ENCODE peak calls at places on chromosomes 11 and 22, in four cellular contexts. E is neural progenitor cell, L is WERI-Rb-1, T is transverse colon. A is an unnamed sample.
A peak's percentile ranks its signal among the peaks of the same experiment; 100 is the strongest.

GRCh38 chr11:72781313-72782080 is 12.3 kb downstream of the STARD10 start:
- DNase-seq in T (peak; percentile 64), L (peak; percentile 52), E (peak; percentile 70), A (peak; percentile 43)

GRCh38 chr22:30424471-30425326 is 869 bp upstream of the MTFP1 start:
- DNase-seq in E (peak; percentile 57), T (peak; percentile 23), L (peak; percentile 79), A (peak; percentile 56)

GRCh38 chr11:78365381-78365792 is 52.2 kb downstream of the GAB2 start:
- DNase-seq in E (peak; percentile 94), L (no peak), T (no peak), A (no peak)

GRCh38 chr11:64713781-64714363 is 9.1 kb downstream of the NRXN2 start:
- DNase-seq in T (no peak), E (peak; percentile 69), L (no peak), A (no peak)

GRCh38 chr22:36201630-36202312 is at the start of gene APOL4:
- DNase-seq in E (no peak), T (peak; percentile 66), L (no peak), A (no peak)

GRCh38 chr11:74683279-74683871 is 47.9 kb downstream of the CHRDL2 start:
- DNase-seq in T (peak; percentile 17), L (no peak), E (peak; percentile 64), A (no peak)

GRCh38 chr11:45097721-45098493 is 48.5 kb upstream of the PRDM11 start:
- DNase-seq in L (peak; percentile 57), T (peak; percentile 47), E (peak; percentile 93), A (peak; percentile 25)

GRCh38 chr11:47524200-47524874 is 28.6 kb downstream of the CELF1 start:
- DNase-seq in T (no peak), E (no peak), L (no peak), A (no peak)

GRCh38 chr11:119909077-119909476 is 180.1 kb upstream of the NECTIN1 start:
- DNase-seq in E (no peak), T (no peak), L (no peak), A (no peak)

DNA sequence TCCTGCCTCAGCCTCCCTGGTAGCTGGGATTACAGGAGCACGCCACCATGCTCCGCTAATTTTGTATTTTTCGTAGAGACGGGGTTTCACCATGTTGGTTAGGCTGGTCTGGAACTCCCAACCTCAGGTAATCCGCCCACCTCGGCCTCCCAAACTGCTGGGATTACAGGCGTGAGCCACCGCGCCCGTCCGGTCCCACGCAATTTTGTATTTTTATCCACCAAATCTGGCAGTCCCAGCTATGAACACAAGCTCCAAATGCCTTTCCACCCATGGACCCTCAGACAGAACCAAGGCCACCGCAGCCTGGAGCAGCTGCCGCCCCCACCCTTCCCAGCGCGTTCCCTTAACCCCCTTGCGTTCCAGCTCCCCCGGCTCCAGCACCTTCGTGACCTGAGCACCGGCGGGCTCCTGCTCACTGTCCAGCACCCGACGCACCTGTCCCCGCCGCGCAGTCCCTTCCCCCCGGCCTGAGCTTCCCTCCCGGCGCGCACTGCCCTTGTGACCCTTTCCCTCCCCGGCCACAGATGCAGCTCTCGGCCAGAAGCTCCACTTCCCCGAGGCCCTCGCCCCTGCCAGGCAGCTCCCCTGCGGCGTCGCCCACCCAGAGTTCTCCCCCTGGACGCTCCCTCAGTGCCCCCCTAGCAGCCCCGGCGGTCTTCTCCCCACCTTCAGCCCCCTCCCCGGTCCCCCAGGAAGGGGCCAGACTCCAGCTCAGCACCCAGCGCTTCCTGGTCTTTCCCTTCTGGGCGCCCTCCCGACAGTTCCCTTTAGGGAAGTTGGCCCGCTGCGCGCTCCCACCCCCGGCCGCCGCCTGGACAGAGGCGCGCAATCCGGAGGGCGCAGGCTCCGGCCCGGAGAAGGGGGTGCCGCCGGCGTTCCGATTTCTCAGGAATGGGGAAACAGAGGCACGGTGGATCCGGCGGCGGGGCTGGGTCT is 5.6 kb upstream of the ZBED4 start:
- DNase-seq in T (peak; percentile 37), E (peak; percentile 28), L (no peak), A (no peak)
- H3K4me3 ChIP-seq in T (peak overlapping the region; percentile 23), E (peak overlapping the region; percentile 44), L (no peak overlapping the region), A (no peak overlapping the region)

DNA sequence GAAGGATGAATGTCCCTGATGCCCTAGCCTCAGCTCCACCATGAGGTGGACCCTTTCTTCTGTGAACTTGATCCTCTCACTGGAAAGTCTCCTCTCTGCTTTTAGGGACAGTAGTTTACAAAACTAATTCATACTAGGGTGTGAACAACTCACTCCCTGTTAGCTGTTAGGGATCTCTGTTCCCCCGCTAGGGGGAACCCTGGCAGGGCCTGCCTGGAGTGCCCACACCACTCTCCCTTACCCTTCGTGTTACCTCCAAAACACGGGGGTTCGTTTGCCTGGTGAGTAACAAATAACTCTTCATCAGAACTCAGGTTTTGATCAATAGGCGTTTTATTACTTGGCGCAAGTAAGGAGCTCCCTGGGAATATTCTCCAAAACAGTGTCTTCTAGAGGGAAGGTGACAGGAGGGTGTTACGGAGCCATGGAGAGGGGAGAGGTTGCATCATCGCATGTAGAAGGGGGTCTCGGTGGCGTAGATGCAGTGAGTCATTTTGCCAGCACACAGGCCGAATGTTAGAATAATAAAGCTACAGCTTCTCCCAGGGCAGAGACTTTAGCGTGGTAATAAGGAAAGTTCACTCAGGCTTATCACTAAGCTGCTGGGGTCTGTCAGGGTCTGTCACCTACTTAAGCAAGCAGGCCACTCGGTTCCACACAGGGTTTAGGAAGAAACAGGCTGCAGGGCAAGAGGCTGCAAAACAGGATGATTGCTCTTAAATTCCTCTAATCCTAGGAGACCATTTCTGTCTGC is 45.8 kb downstream of the C11orf96 start:
- DNase-seq in T (no peak), E (no peak), L (peak; percentile 84), A (no peak)
- TF ChIP-seq CTCF in T (no peak), E (no peak), L (peak; percentile 27), A (no peak)

GRCh38 chr11:82927264-82927880 is 25.8 kb downstream of the DDIAS start:
- DNase-seq in E (peak; percentile 61), L (no peak), T (no peak), A (peak; percentile 74)
- H3K4me3 ChIP-seq in E (no peak overlapping the region), L (no peak overlapping the region), T (no peak overlapping the region), A (no peak overlapping the region)

DNA sequence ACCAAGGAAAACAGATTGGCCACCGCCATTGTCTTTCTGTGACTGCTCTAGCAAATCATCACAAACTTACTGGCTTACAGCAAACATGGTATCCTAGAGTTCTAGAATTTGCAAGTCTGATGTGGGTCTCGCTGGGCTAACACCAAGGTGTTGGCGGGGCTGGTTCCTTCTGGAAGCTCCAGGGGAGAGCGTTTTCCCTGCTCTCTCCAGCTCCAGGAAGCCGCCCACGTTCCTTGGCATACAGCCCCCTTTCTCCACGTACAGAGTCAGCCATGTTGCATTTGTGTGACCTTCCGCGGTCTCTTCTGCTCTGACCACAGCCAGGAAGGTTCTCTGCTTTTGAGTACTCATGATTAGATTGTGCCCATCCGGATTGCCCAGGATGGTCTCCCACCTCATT is 27.5 kb downstream of the TBC1D22A start:
- DNase-seq in L (no peak), E (no peak), T (no peak), A (no peak)
- TF ChIP-seq CTCF in L (no peak), E (no peak), T (no peak), A (no peak)

DNA sequence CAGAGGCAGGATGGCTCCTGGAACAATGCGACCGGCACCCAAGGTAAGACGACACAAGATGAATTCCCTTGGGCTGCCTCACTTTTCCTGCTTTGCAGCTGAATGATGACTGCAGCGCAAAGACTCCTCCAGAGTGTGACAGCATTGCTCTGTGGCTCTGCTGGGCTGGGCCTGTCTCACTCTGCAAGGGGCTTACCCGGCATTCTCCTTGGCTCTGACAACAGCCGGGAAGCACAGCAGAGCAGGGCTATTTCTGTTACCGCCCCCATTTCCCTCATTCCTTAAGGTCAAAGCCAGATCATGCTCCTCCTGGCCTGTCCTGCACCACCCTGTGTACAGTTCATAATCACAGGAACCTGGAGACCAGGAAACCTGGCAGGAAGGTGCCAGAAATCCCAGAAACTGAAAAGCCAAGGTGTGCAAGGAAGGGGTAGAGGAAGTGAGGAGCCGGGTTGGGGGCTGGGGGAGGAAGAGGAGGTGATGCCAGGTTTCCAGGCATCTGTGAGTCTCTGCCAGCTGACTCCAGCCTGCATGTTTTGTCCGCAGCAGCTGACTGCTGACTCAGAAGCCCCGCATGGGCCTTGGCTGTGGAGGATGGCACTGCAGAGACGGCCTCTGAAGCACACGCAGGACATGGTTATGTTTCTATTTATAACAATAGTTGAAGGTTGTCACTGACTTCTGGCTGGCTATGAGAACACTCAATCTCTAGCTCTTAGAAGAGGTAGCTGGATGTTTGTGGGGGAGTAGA is 113.6 kb downstream of the MICAL3 start:
- DNase-seq in E (peak; percentile 71), L (peak; percentile 82), T (peak; percentile 40), A (no peak)
- H3K4me3 ChIP-seq in E (no peak overlapping the region), L (peak overlapping the region; percentile 14), T (no peak overlapping the region), A (no peak overlapping the region)

DNA sequence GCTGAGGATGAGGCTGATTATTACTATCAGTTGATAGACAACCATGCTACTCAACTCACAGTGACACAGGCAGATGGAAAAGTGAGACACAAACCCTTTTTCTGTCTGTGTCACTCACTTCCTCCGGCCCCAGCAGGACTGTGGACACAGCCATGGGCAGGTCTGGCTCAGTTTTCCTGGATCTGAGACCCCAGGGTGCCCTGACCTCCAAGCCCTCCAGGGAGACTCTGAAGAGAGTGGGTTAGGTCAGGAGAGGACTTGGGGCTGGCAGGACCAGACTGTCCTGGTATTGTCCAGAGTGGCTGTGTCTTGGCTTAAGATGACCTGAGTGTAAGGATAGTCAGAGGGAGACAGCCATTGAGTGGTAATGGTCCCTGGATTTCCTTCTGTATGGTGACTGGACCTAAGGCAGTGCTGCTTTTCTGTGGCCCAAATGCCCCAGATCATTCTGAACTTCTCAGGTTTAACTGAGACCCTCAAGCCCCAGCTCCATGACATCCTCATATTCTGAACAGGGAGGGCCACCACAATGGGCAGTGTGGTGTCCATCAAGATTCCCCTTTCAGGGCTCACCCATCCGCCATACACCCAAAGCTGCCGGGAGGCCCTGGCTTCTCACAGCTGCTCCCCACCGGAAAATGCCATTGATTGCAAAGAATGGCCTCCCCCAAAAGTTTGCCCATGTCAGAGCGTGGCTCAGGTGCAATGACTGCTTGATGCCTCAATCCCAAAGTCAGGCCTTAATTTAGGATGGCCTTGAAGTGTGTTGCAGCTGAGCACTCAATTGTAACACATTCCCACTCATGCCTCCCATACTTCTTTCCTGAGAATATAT is 36.2 kb upstream of the PRAME start:
- DNase-seq in E (no peak), L (no peak), T (no peak), A (no peak)
- TF ChIP-seq CTCF in E (no peak), L (no peak), T (no peak), A (no peak)

DNA sequence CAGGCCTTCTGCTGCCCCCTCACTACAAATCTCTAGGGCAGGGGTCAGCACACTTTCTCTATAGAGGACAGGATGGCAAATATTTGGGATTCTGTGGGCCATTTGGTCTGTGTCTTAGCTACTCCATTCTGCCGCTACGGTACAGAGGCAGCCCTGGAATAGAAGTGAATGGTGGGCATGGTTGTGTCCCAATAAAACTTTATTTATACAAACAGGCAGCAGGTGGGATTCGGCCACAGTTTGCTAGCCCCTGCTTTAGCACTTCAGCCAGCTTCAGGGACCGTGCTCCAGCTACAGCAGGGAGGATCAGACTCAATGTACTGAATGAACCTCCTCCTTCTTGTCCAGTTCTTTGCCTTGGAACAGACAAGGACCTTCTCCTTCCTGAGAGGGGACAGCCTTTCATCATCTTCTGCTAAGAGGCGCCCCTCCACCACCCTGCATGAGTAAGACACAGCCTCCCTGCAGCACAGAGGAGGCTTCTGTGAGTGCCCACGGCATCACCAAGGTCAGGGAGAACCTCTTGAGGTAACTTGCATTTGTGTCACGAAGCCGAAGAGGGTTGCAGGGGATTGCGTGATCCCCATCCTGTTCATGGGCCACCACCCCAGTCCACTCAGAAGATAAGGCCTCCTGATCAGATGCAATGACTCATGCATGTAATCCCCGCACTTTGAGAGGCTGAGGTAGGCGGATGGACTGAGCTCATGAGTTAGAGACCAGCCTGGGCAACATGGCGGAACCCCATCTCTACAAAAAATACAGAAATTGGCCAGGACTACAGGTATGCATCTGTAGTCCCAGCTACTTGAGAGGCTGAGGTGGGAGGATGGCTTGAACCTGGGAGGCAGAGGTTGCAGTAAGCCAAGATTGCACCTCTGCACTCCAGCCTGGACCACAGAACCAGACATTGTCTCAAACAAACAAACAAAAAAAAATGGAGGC is 4.6 kb downstream of the C11orf24 start:
- DNase-seq in T (no peak), L (no peak), E (no peak), A (no peak)
- H3K4me3 ChIP-seq in T (no peak overlapping the region), L (no peak overlapping the region), E (no peak overlapping the region), A (peak overlapping the region; percentile 36)

A was measured in GM12865.